ENCODE peak calls at places on chromosome 5, in six cellular contexts. I is A549, Q is endothelial cell of umbilical vein, D is HepG2, R is GM12878, U is K562. M is an unnamed sample.
A peak's percentile ranks its signal among the peaks of the same experiment; 100 is the strongest.

GRCh38 chr5:122756263-122756911 is 18.5 kb upstream of the SNX2 start:
- DNase-seq in I (no peak), Q (peak; percentile 83), D (no peak), R (no peak), U (no peak), M (peak; percentile 81)

GRCh38 chr5:158174918-158175663 is 316.1 kb upstream of the CLINT1 start:
- DNase-seq in I (peak; percentile 59), Q (peak; percentile 72), D (peak; percentile 32), R (peak; percentile 27), U (peak; percentile 61), M (peak; percentile 71)

GRCh38 chr5:73339711-73340110 is 108.9 kb downstream of the FOXD1 start:
- DNase-seq in I (no peak), Q (no peak), D (no peak), R (no peak), U (no peak), M (no peak)

GRCh38 chr5:169354263-169354662 is 53.3 kb upstream of the SLIT3 start:
- DNase-seq in I (peak; percentile 62), Q (peak; percentile 51), D (no peak), R (no peak), U (no peak), M (no peak)

GRCh38 chr5:9545959-9546851 is at the start of gene SEMA5A:
- DNase-seq in I (no peak), Q (no peak), D (no peak), R (no peak), U (peak; percentile 73), M (no peak)

GRCh38 chr5:956178-956761 is 52.3 kb upstream of the NKD2 start:
- DNase-seq in I (no peak), Q (no peak), D (no peak), R (no peak), U (no peak), M (no peak)

GRCh38 chr5:65012411-65012972 is 243.8 kb downstream of the CWC27 start:
- DNase-seq in I (no peak), Q (no peak), D (no peak), R (no peak), U (no peak), M (no peak)

GRCh38 chr5:41122459-41122858 is 51.3 kb upstream of the MROH2B start:
- DNase-seq in I (peak; percentile 21), Q (no peak), D (no peak), R (no peak), U (peak; percentile 28), M (peak; percentile 8)

GRCh38 chr5:55070969-55071368 is 31.5 kb upstream of the GZMA start:
- DNase-seq in I (no peak), Q (no peak), D (no peak), R (no peak), U (no peak), M (no peak)

GRCh38 chr5:37900692-37901091 is 60.9 kb upstream of the GDNF start:
- DNase-seq in I (peak; percentile 29), Q (peak; percentile 13), D (peak; percentile 29), R (no peak), U (no peak), M (peak; percentile 19)

GRCh38 chr5:124670672-124671592 is 75.5 kb downstream of the ZNF608 start:
- DNase-seq in I (no peak), Q (no peak), D (no peak), R (no peak), U (no peak), M (no peak)

GRCh38 chr5:53343187-53343586 is 137.2 kb upstream of the FST start:
- DNase-seq in I (no peak), Q (no peak), D (no peak), R (no peak), U (no peak), M (no peak)

GRCh38 chr5:179605026-179605833 is 18.2 kb downstream of the HNRNPH1 start:
- DNase-seq in I (no peak), Q (no peak), D (no peak), R (no peak), U (no peak), M (no peak)

GRCh38 chr5:84259221-84260045 is 125.2 kb downstream of the EDIL3 start:
- DNase-seq in I (no peak), Q (no peak), D (no peak), R (no peak), U (no peak), M (no peak)

GRCh38 chr5:157273131-157273556 is 7.2 kb downstream of the CYFIP2 start:
- DNase-seq in I (no peak), Q (no peak), D (no peak), R (peak; percentile 61), U (no peak), M (peak; percentile 87)

GRCh38 chr5:111556504-111556903 is 44.2 kb upstream of the STARD4 start:
- DNase-seq in I (no peak), Q (peak; percentile 46), D (no peak), R (no peak), U (no peak), M (peak; percentile 36)

GRCh38 chr5:110161162-110161561 is 471.4 kb downstream of the MAN2A1 start:
- DNase-seq in I (no peak), Q (no peak), D (no peak), R (no peak), U (no peak), M (no peak)

GRCh38 chr5:92106808-92107207 is 723.7 kb upstream of the ARRDC3 start:
- DNase-seq in I (no peak), Q (no peak), D (no peak), R (no peak), U (no peak), M (no peak)

GRCh38 chr5:126816649-126817048 is 39.7 kb downstream of the LMNB1 start:
- DNase-seq in I (no peak), Q (no peak), D (no peak), R (no peak), U (no peak), M (no peak)

GRCh38 chr5:3854069-3854741 is 258.6 kb downstream of the IRX1 start:
- DNase-seq in I (no peak), Q (no peak), D (no peak), R (no peak), U (no peak), M (no peak)

GRCh38 chr5:102796014-102796413 is 40.9 kb downstream of the PAM start:
- DNase-seq in I (no peak), Q (no peak), D (peak; percentile 76), R (no peak), U (no peak), M (no peak)

GRCh38 chr5:151591144-151591819 is at the start of gene FAT2:
- DNase-seq in I (no peak), Q (no peak), D (no peak), R (no peak), U (no peak), M (no peak)

GRCh38 chr5:142466195-142466951 is 141.6 kb upstream of the SPRY4 start:
- DNase-seq in I (no peak), Q (peak; percentile 34), D (no peak), R (no peak), U (peak; percentile 44), M (peak; percentile 13)

GRCh38 chr5:168313596-168314204 is 22.3 kb downstream of the WWC1 start:
- DNase-seq in I (no peak), Q (no peak), D (no peak), R (no peak), U (no peak), M (no peak)

GRCh38 chr5:168315416-168315990 is 24.1 kb downstream of the WWC1 start:
- DNase-seq in I (no peak), Q (no peak), D (no peak), R (no peak), U (no peak), M (no peak)

GRCh38 chr5:168314735-168315411 is 23.4 kb downstream of the WWC1 start:
- DNase-seq in I (peak; percentile 98), Q (no peak), D (peak; percentile 97), R (no peak), U (no peak), M (no peak)

GRCh38 chr5:168311061-168311566 is 19.7 kb downstream of the WWC1 start:
- DNase-seq in I (no peak), Q (no peak), D (no peak), R (no peak), U (no peak), M (no peak)

DNA sequence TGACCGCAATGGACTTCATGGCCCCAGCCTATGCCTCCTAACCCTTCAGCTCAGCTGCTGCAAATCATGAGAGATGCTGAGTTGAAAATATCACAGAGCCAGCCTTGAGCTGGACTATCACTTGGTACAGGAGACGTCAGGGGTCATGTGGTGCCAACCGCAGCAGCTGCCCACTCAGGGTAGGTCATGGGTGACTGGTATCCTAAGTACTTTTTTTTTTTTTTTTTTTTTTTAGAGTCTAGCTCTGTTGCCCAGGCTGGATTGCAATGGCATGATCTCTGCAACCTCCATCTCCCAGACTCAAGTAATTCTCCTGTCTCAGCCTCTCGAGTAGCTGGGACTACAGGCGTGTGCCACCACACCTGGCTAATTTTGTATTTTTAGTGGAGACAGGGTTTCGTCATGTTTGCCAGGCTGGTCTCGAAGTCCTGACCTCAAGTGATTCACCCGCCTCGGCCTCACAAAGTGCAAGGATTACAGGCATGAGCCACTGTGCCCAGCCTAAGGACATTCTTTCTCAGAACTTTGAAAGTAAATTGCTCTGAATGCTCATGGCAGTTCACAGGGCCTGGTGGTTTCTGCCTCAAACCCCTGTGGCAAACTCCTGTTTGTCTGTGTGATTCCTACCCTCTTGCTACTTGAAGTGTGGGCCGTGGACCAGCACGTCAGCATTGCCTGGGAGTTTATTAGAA is 21.3 kb downstream of the WWC1 start:
- DNase-seq in I (no peak), Q (no peak), D (no peak), R (no peak), U (no peak), M (no peak)
- TF ChIP-seq MAX in I (peak; percentile 26), Q (no peak), D (no peak), R (no peak), U (no peak), M (no peak)

DNA sequence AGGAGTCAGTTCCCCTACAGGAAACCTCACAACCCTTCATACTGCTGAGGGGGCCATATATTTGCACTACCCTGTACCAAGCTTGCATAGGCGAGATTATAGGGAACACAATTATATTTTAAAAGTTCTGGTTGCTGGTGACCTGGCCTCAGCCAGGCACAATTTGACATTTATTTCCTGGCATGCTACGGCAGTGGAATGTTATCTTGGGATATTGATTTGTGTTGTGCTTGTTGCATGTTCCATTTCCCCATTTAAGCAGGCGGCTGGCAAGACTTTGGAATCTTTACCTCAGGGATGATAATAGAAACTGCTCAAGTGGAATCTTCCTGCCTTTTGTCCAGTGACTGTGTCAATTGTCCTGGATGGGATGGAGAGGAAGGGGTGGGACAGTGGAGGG is 67.0 kb upstream of the RPS23 start:
- DNase-seq in I (no peak), Q (no peak), D (no peak), R (no peak), U (no peak), M (no peak)
- TF ChIP-seq MYC in I (no peak), Q (no peak), D (no peak), R (no peak), U (no peak), M (no peak)

GRCh38 chr5:14041528-14042184 is 97.2 kb upstream of the DNAH5 start:
- DNase-seq in I (no peak), Q (no peak), D (no peak), R (no peak), U (no peak), M (peak; percentile 22)
- TF ChIP-seq CTCF in I (no peak), Q (no peak), D (no peak), R (no peak), U (no peak), M (no peak)

DNA sequence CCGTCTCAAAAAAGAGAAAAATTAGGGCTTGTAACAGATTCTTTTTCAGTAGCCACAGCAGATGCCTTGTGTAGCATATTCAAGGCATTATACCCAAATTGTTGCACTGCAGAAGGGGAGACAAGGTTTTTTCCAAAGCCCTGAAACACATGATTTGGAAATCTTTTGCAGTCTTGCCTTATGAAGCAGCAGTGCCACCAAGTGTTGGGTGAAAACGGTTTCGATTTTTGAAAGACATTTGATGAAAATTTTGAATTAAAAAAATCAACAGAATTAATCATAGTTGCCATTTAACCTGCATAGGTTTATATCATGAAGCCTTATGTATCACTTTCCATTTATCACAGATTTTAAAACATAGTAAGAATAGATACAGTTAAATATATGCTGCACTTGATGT is 479.5 kb downstream of the TAF11L14 start:
- DNase-seq in I (peak; percentile 73), Q (no peak), D (no peak), R (no peak), U (no peak), M (peak; percentile 22)
- TF ChIP-seq MAX in I (no peak), Q (no peak), D (no peak), R (no peak), U (no peak), M (no peak)